ENCODE peak calls at places on chromosomes 12 and 14, in seven cellular contexts. I is HFF-Myc, G is mucosa of descending colon, X is astrocyte of the spinal cord, F is H9, S is glutamatergic neuron, T is lower leg skin. V is an unnamed sample.

GRCh38 chr12:9787340-9787737 is 26.6 kb upstream of the CD69 start:
- DNase-seq in I (no peak), G (no peak), X (peak), F (no peak), S (no peak), T (no peak), V (no peak)

GRCh38 chr14:53195949-53196348 is 42.8 kb upstream of the DDHD1 start:
- DNase-seq in I (no peak), G (no peak), X (no peak), F (no peak), S (no peak), T (no peak), V (no peak)

GRCh38 chr12:18259906-18260682 is 1.2 kb upstream of the PIK3C2G start:
- DNase-seq in I (no peak), G (no peak), X (no peak), F (no peak), S (no peak), T (no peak), V (no peak)

GRCh38 chr12:75602111-75602510 is 90.7 kb upstream of the KRR1 start:
- DNase-seq in I (no peak), G (no peak), X (no peak), F (no peak), S (peak), T (no peak), V (peak)

GRCh38 chr12:60714141-60714900 is 1118.5 kb downstream of the SLC16A7 start:
- DNase-seq in I (no peak), G (no peak), X (no peak), F (no peak), S (no peak), T (no peak), V (no peak)

GRCh38 chr14:89185919-89186849 is 230.8 kb downstream of the FOXN3 start:
- DNase-seq in I (peak), G (no peak), X (peak), F (no peak), S (no peak), T (no peak), V (no peak)

GRCh38 chr12:105225505-105225904 is 10.5 kb downstream of the APPL2 start:
- DNase-seq in I (no peak), G (no peak), X (no peak), F (no peak), S (no peak), T (no peak), V (no peak)

GRCh38 chr12:60257063-60257462 is 661.2 kb downstream of the SLC16A7 start:
- DNase-seq in I (peak), G (no peak), X (peak), F (no peak), S (no peak), T (no peak), V (no peak)

GRCh38 chr12:52313926-52314325 is 7.3 kb downstream of the KRT83 start:
- DNase-seq in I (no peak), G (no peak), X (no peak), F (peak), S (no peak), T (no peak), V (no peak)

GRCh38 chr14:38078393-38078792 is 129.3 kb upstream of the SSTR1 start:
- DNase-seq in I (no peak), G (no peak), X (no peak), F (no peak), S (no peak), T (no peak), V (no peak)

GRCh38 chr12:110035534-110036104 is 12.7 kb downstream of the C12orf76 start:
- DNase-seq in I (no peak), G (no peak), X (no peak), F (no peak), S (no peak), T (no peak), V (no peak)

GRCh38 chr12:5803532-5803931 is 141.5 kb downstream of the ANO2 start:
- DNase-seq in I (no peak), G (no peak), X (no peak), F (peak), S (no peak), T (no peak), V (no peak)

GRCh38 chr14:23443411-23443812 is 8.0 kb upstream of the MYH7 start:
- DNase-seq in I (no peak), G (no peak), X (no peak), F (peak), S (no peak), T (no peak), V (no peak)

GRCh38 chr12:16325426-16325825 is 22.0 kb upstream of the MGST1 start:
- DNase-seq in I (no peak), G (no peak), X (no peak), F (no peak), S (no peak), T (no peak), V (no peak)

GRCh38 chr12:1309610-1310009 is 284.8 kb downstream of the FBXL14 start:
- DNase-seq in I (no peak), G (no peak), X (no peak), F (no peak), S (no peak), T (no peak), V (no peak)
- TF ChIP-seq CTCF in I (no peak), G (no peak), X (no peak), F (no peak), S (no peak), T (no peak), V (no peak)

DNA sequence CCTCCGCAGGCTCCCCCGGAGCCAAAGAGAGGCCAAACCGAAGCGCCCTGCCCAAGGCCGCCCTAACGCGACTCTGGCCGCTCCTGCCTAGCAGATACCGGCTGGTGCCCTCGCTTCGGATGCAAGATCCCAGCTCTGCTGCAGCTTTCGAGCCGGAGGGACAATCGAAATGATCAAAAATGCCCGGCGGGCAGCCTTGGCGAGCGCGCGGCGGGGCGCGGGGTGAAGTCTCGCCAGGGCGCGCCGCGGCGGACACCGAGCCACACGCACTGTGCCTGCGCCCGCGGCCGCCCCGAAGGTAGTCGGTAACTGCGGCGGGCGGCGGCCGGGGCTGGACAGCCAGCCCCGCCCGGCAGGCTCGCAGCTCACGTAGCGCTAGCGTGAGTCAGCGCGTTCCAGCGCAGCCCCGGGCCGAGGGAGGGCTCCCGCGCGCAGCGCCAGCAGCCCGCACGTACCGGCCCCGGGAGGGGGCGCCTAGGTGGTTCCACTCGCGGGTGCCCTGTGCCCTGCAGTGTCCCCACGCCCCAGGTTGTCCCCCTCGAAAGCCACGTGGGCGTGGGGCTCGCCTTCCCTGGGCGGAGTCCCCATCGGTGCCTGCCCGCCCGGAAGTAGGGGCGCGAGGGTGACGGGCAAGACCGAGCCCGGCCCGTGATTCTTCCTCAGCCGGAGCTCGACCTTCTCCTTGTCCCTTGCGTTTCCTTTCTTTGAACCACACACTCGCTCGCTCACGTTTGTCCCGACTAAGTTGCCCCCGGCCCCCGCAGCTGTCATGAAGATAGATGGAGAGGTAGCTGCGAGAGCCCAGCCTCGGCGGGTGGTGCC is 109.3 kb upstream of the EGLN3 start:
- DNase-seq in I (no peak), G (peak), X (peak), F (peak), S (peak), T (peak), V (no peak)
- TF ChIP-seq CTCF in I (peak), G (no peak), X (peak), F (peak), S (no peak), T (no peak), V (no peak)

GRCh38 chr14:103105580-103106168 is 11.1 kb downstream of the EXOC3L4 start:
- DNase-seq in I (no peak), G (no peak), X (no peak), F (no peak), S (no peak), T (no peak), V (no peak)
- TF ChIP-seq CTCF in I (no peak), G (no peak), X (no peak), F (no peak), S (no peak), T (no peak), V (peak)

GRCh38 chr14:104695660-104696000 is 6.2 kb downstream of the INF2 start:
- DNase-seq in I (no peak), G (no peak), X (no peak), F (no peak), S (no peak), T (no peak), V (no peak)
- TF ChIP-seq CTCF in I (no peak), G (no peak), X (no peak), F (no peak), S (no peak), T (no peak), V (no peak)

GRCh38 chr12:108884116-108885012 is 4.5 kb downstream of the DAO start:
- DNase-seq in I (peak), G (no peak), X (no peak), F (peak), S (peak), T (peak), V (no peak)
- TF ChIP-seq CTCF in I (peak), G (peak), X (peak), F (peak), S (peak), T (no peak), V (peak)

GRCh38 chr14:55418411-55418810 is 6.8 kb upstream of the ATG14 start:
- DNase-seq in I (no peak), G (no peak), X (no peak), F (no peak), S (no peak), T (no peak), V (no peak)

GRCh38 chr14:55417955-55418354 is 6.3 kb upstream of the ATG14 start:
- DNase-seq in I (no peak), G (no peak), X (no peak), F (no peak), S (no peak), T (no peak), V (no peak)

GRCh38 chr14:55414551-55414950 is 2.9 kb upstream of the ATG14 start:
- DNase-seq in I (no peak), G (no peak), X (no peak), F (no peak), S (no peak), T (no peak), V (no peak)

GRCh38 chr14:55419663-55420062 is 8.0 kb upstream of the ATG14 start:
- DNase-seq in I (no peak), G (no peak), X (no peak), F (no peak), S (no peak), T (no peak), V (no peak)

DNA sequence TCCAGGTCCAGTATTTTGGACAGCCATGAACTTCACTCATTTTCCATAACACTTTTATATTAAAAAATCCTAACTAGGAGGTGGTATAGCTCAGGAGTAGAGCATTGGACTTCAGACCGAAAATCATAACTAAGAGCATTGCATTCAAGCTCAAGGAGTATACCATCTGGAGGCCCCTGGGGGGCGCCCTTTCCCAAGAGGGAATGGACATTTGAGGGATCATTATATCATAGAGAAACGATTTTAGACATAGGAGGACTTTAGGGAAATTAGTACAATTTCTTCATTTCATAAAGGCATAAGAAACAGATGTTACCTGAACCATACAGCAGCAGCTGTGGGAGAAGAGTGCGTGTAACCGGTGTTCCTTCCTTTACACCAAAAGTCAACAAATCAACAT is 5.2 kb upstream of the ATG14 start:
- DNase-seq in I (no peak), G (no peak), X (no peak), F (peak), S (peak), T (no peak), V (no peak)
- TF ChIP-seq CTCF in I (peak), G (no peak), X (peak), F (peak), S (peak), T (no peak), V (peak)

DNA sequence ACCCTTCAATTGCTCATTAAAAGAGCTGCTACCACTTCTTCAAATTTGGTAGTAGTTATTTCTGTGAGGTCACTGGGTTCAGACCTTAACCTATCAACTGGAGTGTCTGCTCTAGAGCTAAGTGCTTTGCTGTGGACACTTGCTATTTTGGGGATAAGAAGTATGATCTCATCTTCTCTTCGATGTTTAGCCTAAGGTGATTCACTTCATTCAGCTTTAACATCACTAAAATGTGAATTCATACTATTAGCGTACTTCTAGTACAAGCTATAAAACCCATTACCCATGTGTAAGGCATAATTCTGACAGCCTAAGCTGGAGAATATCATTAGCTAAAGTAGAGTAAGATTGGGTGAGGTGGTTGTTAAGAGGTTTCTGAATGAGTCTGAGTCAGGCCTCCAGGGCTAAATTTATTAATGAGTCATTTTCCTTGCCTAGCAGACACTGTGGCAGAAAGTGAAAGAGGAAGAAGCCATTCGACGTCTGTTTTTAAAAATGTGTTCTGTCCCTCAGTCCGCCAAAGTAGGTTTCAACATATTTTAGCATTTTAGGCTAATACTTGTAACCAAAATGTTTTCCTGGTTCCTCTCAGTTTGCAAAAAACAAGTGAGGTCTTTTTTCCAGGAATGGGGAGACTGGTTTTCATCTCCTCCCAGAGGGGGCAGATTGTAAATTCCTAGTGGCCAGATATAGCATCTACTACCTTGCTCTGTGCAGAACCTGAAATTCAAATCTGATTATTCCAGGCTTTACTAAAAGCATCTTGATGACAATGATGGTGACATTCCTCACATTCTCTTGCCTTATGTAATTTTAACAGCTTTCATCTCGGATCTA is 103.6 kb downstream of the SSPN start:
- DNase-seq in I (no peak), G (no peak), X (peak), F (no peak), S (no peak), T (peak), V (no peak)
- TF ChIP-seq CTCF in I (no peak), G (no peak), X (peak), F (peak), S (no peak), T (no peak), V (no peak)

GRCh38 chr14:94022532-94023411 is 3.4 kb upstream of the OTUB2 start:
- DNase-seq in I (no peak), G (no peak), X (no peak), F (no peak), S (no peak), T (no peak), V (no peak)
- TF ChIP-seq CTCF in I (no peak), G (no peak), X (no peak), F (no peak), S (no peak), T (no peak), V (no peak)

GRCh38 chr14:106277503-106277902 is 751.1 kb downstream of the TMEM121 start:
- DNase-seq in I (no peak), G (no peak), X (no peak), F (no peak), S (no peak), T (no peak), V (no peak)
- TF ChIP-seq CTCF in I (peak), G (peak), X (peak), F (no peak), S (no peak), T (no peak), V (peak)